ENCODE peak calls at places on chromosome 9, in five cellular contexts. Y is WTC11, P is fibroblast of the aortic adventitia, Q is heart left ventricle, D is fibroblast of lung. W is an unnamed sample.

GRCh38 chr9:98576859-98577258 is 131.9 kb downstream of the GABBR2 start:
- DNase-seq in Y (no peak), P (no peak), Q (no peak), D (no peak), W (no peak)

GRCh38 chr9:113623851-113624485 is 160.4 kb downstream of the RGS3 start:
- DNase-seq in Y (no peak), P (no peak), Q (no peak), D (no peak), W (no peak)

GRCh38 chr9:135874859-135875258 is 32.5 kb downstream of the CAMSAP1 start:
- DNase-seq in Y (no peak), P (no peak), Q (no peak), D (no peak), W (no peak)

GRCh38 chr9:36976371-36977030 is 57.6 kb downstream of the PAX5 start:
- DNase-seq in Y (no peak), P (no peak), Q (peak), D (no peak), W (no peak)

GRCh38 chr9:13948037-13948436 is 365.9 kb downstream of the NFIB start:
- DNase-seq in Y (no peak), P (peak), Q (no peak), D (peak), W (no peak)

GRCh38 chr9:38022995-38023394 is 46.0 kb downstream of the SHB start:
- DNase-seq in Y (no peak), P (no peak), Q (no peak), D (no peak), W (no peak)

GRCh38 chr9:111965566-111966019 is 69.0 kb downstream of the UGCG start:
- DNase-seq in Y (no peak), P (peak), Q (no peak), D (peak), W (no peak)

GRCh38 chr9:117487555-117488175 is 72.8 kb upstream of the ASTN2 start:
- DNase-seq in Y (peak), P (peak), Q (peak), D (peak), W (peak)

GRCh38 chr9:37371565-37372464 is 50.7 kb upstream of the GRHPR start:
- DNase-seq in Y (no peak), P (peak), Q (no peak), D (no peak), W (no peak)

GRCh38 chr9:76793784-76794431 is 29.7 kb downstream of the PCA3 start:
- DNase-seq in Y (no peak), P (no peak), Q (no peak), D (no peak), W (no peak)

GRCh38 chr9:123338710-123339665 is 17.0 kb upstream of the CRB2 start:
- DNase-seq in Y (no peak), P (no peak), Q (no peak), D (no peak), W (no peak)

GRCh38 chr9:78000221-78000620 is 31.4 kb downstream of the GNAQ start:
- DNase-seq in Y (no peak), P (no peak), Q (no peak), D (no peak), W (no peak)

GRCh38 chr9:81777514-81777913 is 88.2 kb upstream of the TLE1 start:
- DNase-seq in Y (no peak), P (peak), Q (no peak), D (no peak), W (no peak)

GRCh38 chr9:20805766-20806165 is 121.7 kb downstream of the FOCAD start:
- DNase-seq in Y (no peak), P (no peak), Q (no peak), D (no peak), W (no peak)

GRCh38 chr9:126791406-126792230 is 13.2 kb upstream of the ZBTB43 start:
- DNase-seq in Y (no peak), P (peak), Q (no peak), D (peak), W (no peak)

GRCh38 chr9:16028516-16028915 is 475.7 kb downstream of the CCDC171 start:
- DNase-seq in Y (no peak), P (no peak), Q (no peak), D (peak), W (no peak)

GRCh38 chr9:130905902-130906726 is 9.5 kb upstream of the QRFP start:
- DNase-seq in Y (no peak), P (no peak), Q (no peak), D (no peak), W (no peak)

GRCh38 chr9:89000973-89001916 is 10.0 kb downstream of the S1PR3 start:
- DNase-seq in Y (peak), P (peak), Q (peak), D (peak), W (peak)

GRCh38 chr9:108443741-108444140 is 412.0 kb downstream of the ACTL7B start:
- DNase-seq in Y (no peak), P (peak), Q (no peak), D (peak), W (no peak)

GRCh38 chr9:34559616-34560546 is 29.6 kb downstream of the CNTFR start:
- DNase-seq in Y (no peak), P (peak), Q (no peak), D (peak), W (peak)

GRCh38 chr9:15372385-15373200 is 50.1 kb upstream of the SNAPC3 start:
- DNase-seq in Y (no peak), P (peak), Q (no peak), D (peak), W (no peak)

GRCh38 chr9:10015755-10016154 is 597.0 kb downstream of the PTPRD start:
- DNase-seq in Y (no peak), P (no peak), Q (no peak), D (no peak), W (no peak)

GRCh38 chr9:81653240-81653639 is 36.1 kb downstream of the TLE1 start:
- DNase-seq in Y (no peak), P (peak), Q (no peak), D (peak), W (no peak)

GRCh38 chr9:113694912-113695900 is 180.9 kb upstream of the ZNF618 start:
- DNase-seq in Y (no peak), P (no peak), Q (no peak), D (no peak), W (no peak)

GRCh38 chr9:135343733-135344522 is 135.7 kb upstream of the PPP1R26 start:
- DNase-seq in Y (peak), P (peak), Q (peak), D (peak), W (peak)

GRCh38 chr9:110123364-110124095 is 84.4 kb downstream of the C9orf152 start:
- DNase-seq in Y (no peak), P (peak), Q (no peak), D (peak), W (no peak)

GRCh38 chr9:127053057-127053821 is 69.2 kb downstream of the ANGPTL2 start:
- DNase-seq in Y (no peak), P (no peak), Q (peak), D (peak), W (no peak)

GRCh38 chr9:105539452-105539851 is 18.5 kb upstream of the FKTN start:
- DNase-seq in Y (no peak), P (no peak), Q (no peak), D (peak), W (no peak)

GRCh38 chr9:19184144-19184917 is 46.2 kb upstream of the DENND4C start:
- DNase-seq in Y (no peak), P (peak), Q (peak), D (peak), W (peak)

GRCh38 chr9:15349892-15350761 is 43.1 kb upstream of the TTC39B start:
- DNase-seq in Y (no peak), P (peak), Q (no peak), D (peak), W (peak)

GRCh38 chr9:122402403-122403268 is 31.8 kb downstream of the PTGS1 start:
- DNase-seq in Y (no peak), P (peak), Q (no peak), D (peak), W (peak)

GRCh38 chr9:69019808-69020207 is 5.9 kb upstream of the PRKACG start:
- DNase-seq in Y (no peak), P (no peak), Q (no peak), D (no peak), W (no peak)

GRCh38 chr9:98575379-98576346 is 133.1 kb downstream of the GABBR2 start:
- DNase-seq in Y (no peak), P (peak), Q (no peak), D (peak), W (no peak)

GRCh38 chr9:108477538-108478006 is 378.2 kb downstream of the ACTL7B start:
- DNase-seq in Y (no peak), P (peak), Q (no peak), D (peak), W (no peak)

GRCh38 chr9:114738581-114739316 is 56.8 kb upstream of the TEX48 start:
- DNase-seq in Y (peak), P (peak), Q (peak), D (peak), W (peak)

GRCh38 chr9:81683704-81684103 is 5.6 kb downstream of the TLE1 start:
- DNase-seq in Y (no peak), P (no peak), Q (no peak), D (no peak), W (no peak)

GRCh38 chr9:69314547-69314946 is 10.5 kb upstream of the ENTREP1 start:
- DNase-seq in Y (no peak), P (no peak), Q (no peak), D (no peak), W (no peak)

GRCh38 chr9:72334658-72335337 is 30.2 kb downstream of the ZFAND5 start:
- DNase-seq in Y (no peak), P (no peak), Q (no peak), D (no peak), W (no peak)

GRCh38 chr9:114363424-114363823 is 24.4 kb downstream of the AKNA start:
- DNase-seq in Y (no peak), P (no peak), Q (no peak), D (no peak), W (peak)

GRCh38 chr9:133604214-133604613 is 5.0 kb downstream of the FAM163B start:
- DNase-seq in Y (no peak), P (no peak), Q (no peak), D (no peak), W (no peak)
- TF ChIP-seq CTCF in Y (no peak), P (no peak), Q (no peak), D (no peak), W (no peak)

GRCh38 chr9:4298255-4299005 is 1.4 kb downstream of the GLIS3 start:
- DNase-seq in Y (no peak), P (no peak), Q (peak), D (no peak), W (peak)

GRCh38 chr9:4296217-4296616 is 3.7 kb downstream of the GLIS3 start:
- DNase-seq in Y (no peak), P (no peak), Q (no peak), D (no peak), W (no peak)

GRCh38 chr9:4299006-4299795 is 667 bp downstream of the GLIS3 start:
- DNase-seq in Y (peak), P (peak), Q (peak), D (peak), W (peak)

GRCh38 chr9:4297795-4298254 is 2.0 kb downstream of the GLIS3 start:
- DNase-seq in Y (peak), P (peak), Q (peak), D (peak), W (peak)

DNA sequence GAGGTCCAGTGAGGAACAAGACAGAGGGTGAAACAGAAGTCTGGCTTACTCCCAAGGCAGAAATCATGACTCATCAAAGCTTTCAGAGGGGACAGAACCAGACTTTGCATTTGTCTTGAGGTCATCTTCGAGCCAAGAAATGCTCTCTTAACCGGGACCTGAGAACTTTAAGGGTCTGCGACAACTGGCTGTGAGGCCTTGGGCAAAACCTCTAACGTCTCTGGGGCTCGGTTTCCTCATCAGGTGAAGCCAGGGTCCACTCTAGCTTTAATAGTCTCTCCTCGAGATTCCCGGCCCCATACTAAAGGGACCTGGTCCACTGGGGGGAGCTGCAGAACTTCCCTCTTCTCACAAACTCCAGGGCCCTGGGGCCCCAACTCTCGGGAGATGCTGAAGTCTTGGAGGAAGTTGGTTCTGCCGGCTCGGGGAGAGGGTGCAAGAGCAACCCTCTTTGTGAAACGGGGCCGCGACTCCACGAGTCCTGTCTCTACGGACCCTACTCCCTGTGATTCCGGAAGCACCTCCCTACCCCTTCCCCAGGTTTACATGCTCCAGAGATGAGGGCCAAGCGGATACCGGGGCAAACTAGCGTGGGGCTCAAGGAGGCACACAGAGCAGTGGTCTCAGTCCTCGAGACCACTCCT is 2.6 kb downstream of the GLIS3 start:
- DNase-seq in Y (peak), P (peak), Q (peak), D (peak), W (peak)
- TF ChIP-seq CTCF in Y (no peak), P (peak), Q (peak), D (peak), W (peak)

GRCh38 chr9:84966876-84967830 is 297.6 kb downstream of the NTRK2 start:
- DNase-seq in Y (peak), P (no peak), Q (no peak), D (no peak), W (no peak)
- TF ChIP-seq CTCF in Y (peak), P (no peak), Q (no peak), D (no peak), W (no peak)

GRCh38 chr9:87167161-87167560 is 219.9 kb upstream of the GAS1 start:
- DNase-seq in Y (no peak), P (no peak), Q (no peak), D (peak), W (no peak)
- TF ChIP-seq CTCF in Y (no peak), P (no peak), Q (no peak), D (no peak), W (no peak)

GRCh38 chr9:93451762-93452709 is 551 bp downstream of the FAM120A start:
- DNase-seq in Y (peak), P (peak), Q (peak), D (peak), W (peak)
- TF ChIP-seq CTCF in Y (no peak), P (peak), Q (no peak), D (no peak), W (peak)

GRCh38 chr9:120292606-120293005 is 287.4 kb downstream of the CDK5RAP2 start:
- DNase-seq in Y (no peak), P (no peak), Q (no peak), D (no peak), W (no peak)

GRCh38 chr9:120289091-120289490 is 290.9 kb downstream of the CDK5RAP2 start:
- DNase-seq in Y (no peak), P (no peak), Q (no peak), D (no peak), W (no peak)

GRCh38 chr9:120289990-120290925 is 289.7 kb downstream of the CDK5RAP2 start:
- DNase-seq in Y (no peak), P (peak), Q (no peak), D (no peak), W (no peak)

GRCh38 chr9:120294003-120294402 is 286.0 kb downstream of the CDK5RAP2 start:
- DNase-seq in Y (no peak), P (no peak), Q (no peak), D (no peak), W (no peak)

DNA sequence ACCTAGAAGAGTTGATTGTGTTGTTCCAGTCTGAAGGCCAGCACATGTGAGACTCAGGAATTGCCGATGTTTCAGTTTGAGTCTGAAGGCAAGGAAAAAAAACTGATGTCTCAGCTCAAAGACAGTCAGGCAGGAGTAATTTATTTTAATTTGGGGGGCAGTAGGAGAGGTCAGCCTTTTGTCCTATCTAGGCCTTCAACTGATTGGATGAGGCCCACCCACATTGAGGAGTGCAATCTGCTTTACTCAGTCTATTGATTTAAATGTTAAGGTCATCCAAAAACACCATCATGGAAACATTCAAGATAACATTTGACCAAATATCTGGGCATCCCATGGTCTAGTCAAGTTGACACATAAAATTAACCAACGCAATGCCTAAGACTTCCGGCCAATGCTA is 288.9 kb downstream of the CDK5RAP2 start:
- DNase-seq in Y (no peak), P (no peak), Q (no peak), D (no peak), W (no peak)
- TF ChIP-seq CTCF in Y (no peak), P (no peak), Q (no peak), D (no peak), W (no peak)

W was measured in adrenal gland.